ENCODE peak calls at places on chromosomes 7 and 10, in five cellular contexts. C is HepG2, B is H1, T is K562, U is GM12878. G is an unnamed sample.

GRCh38 chr7:20959281-20959680 is 172.6 kb upstream of the SP8 start:
- DNase-seq in C (peak), B (no peak), T (no peak), U (no peak), G (no peak)

GRCh38 chr10:34032564-34032963 is 698.1 kb upstream of the NRP1 start:
- DNase-seq in C (no peak), B (no peak), T (no peak), U (no peak), G (no peak)

GRCh38 chr7:39749177-39749576 is 125.8 kb downstream of the RALA start:
- DNase-seq in C (no peak), B (no peak), T (no peak), U (no peak), G (no peak)

GRCh38 chr7:149020483-149020882 is 7.8 kb downstream of the PDIA4 start:
- DNase-seq in C (no peak), B (no peak), T (no peak), U (no peak), G (no peak)

GRCh38 chr7:120677535-120677934 is 180.4 kb downstream of the TSPAN12 start:
- DNase-seq in C (no peak), B (no peak), T (no peak), U (no peak), G (no peak)

GRCh38 chr10:74645681-74646080 is 180.7 kb upstream of the KAT6B start:
- DNase-seq in C (no peak), B (no peak), T (no peak), U (no peak), G (no peak)

GRCh38 chr7:2757361-2757903 is 69.4 kb downstream of the AMZ1 start:
- DNase-seq in C (no peak), B (peak), T (no peak), U (no peak), G (peak)

GRCh38 chr7:121605297-121605640 is 209.2 kb upstream of the FAM3C start:
- DNase-seq in C (peak), B (no peak), T (no peak), U (no peak), G (no peak)

GRCh38 chr7:3301831-3302618 is 973 bp downstream of the SDK1 start:
- DNase-seq in C (peak), B (peak), T (peak), U (no peak), G (no peak)

GRCh38 chr10:1078668-1079067 is 22.5 kb downstream of the WDR37 start:
- DNase-seq in C (no peak), B (no peak), T (no peak), U (no peak), G (no peak)

GRCh38 chr10:1070939-1071338 is 14.8 kb downstream of the WDR37 start:
- DNase-seq in C (no peak), B (no peak), T (no peak), U (no peak), G (no peak)

GRCh38 chr10:1074748-1075358 is 18.7 kb downstream of the WDR37 start:
- DNase-seq in C (no peak), B (peak), T (no peak), U (no peak), G (no peak)

GRCh38 chr10:1069680-1070079 is 13.5 kb downstream of the WDR37 start:
- DNase-seq in C (no peak), B (no peak), T (no peak), U (no peak), G (no peak)

DNA sequence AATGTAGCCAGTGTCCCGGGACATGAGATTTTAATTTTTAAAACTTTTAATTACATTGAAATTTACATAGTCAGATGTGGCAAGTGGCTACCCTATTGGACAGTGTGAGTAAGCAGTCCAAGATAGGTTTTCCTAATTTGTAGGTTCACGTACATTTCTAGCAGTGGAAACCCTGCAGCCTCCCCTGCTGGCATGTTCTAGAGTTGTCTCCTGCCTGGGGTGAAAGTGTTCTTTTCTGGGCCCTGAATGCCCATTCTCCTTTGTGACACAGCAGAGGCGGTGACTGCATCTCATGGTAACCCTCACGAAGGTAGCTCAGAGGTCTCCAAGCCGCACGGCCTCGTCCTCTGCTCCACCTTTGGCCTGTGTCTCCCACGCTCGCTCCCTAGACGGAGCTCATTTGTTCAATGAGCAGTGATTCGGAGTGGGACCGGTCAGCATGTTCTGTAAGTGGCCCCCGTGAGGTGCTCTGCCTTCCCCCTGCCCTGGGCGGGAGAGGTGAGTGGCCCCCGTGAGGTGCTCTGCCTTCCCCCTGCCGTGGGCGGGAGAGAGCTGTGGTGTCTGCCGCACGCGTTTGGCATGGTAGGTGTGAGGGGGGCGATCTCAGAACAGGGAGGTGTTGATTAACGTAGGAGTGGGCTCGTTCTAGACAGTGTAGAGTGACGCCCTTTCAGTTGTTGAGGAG is 18.0 kb downstream of the WDR37 start:
- DNase-seq in C (no peak), B (peak), T (no peak), U (no peak), G (no peak)
- TF ChIP-seq SRF in C (no peak), B (no peak), T (no peak), U (no peak), G (no peak)

GRCh38 chr7:12110425-12110824 is 100.7 kb upstream of the TMEM106B start:
- DNase-seq in C (no peak), B (no peak), T (no peak), U (no peak), G (no peak)

GRCh38 chr7:12103948-12104347 is 107.1 kb upstream of the TMEM106B start:
- DNase-seq in C (no peak), B (no peak), T (no peak), U (no peak), G (no peak)

GRCh38 chr7:12102527-12102926 is 108.6 kb upstream of the TMEM106B start:
- DNase-seq in C (no peak), B (no peak), T (no peak), U (no peak), G (no peak)

GRCh38 chr7:12111461-12112405 is 99.4 kb upstream of the TMEM106B start:
- DNase-seq in C (no peak), B (peak), T (no peak), U (no peak), G (no peak)

GRCh38 chr7:12107841-12108249 is 103.2 kb upstream of the TMEM106B start:
- DNase-seq in C (peak), B (no peak), T (no peak), U (no peak), G (no peak)
- TF ChIP-seq CTCF in C (no peak), B (no peak), T (no peak), U (no peak), G (no peak)

GRCh38 chr7:101993311-101993710 is 175.9 kb downstream of the CUX1 start:
- DNase-seq in C (no peak), B (no peak), T (no peak), U (no peak), G (no peak)
- TF ChIP-seq SRF in C (no peak), B (no peak), T (no peak), U (no peak), G (no peak)

GRCh38 chr7:130908345-130909160 is 174.5 kb upstream of the KLF14 start:
- DNase-seq in C (no peak), B (no peak), T (no peak), U (no peak), G (no peak)
- TF ChIP-seq CTCF in C (no peak), B (no peak), T (no peak), U (no peak), G (no peak)

GRCh38 chr7:130114374-130114773 is 44.0 kb downstream of the KLHDC10 start:
- DNase-seq in C (no peak), B (no peak), T (no peak), U (no peak), G (no peak)

GRCh38 chr7:130112662-130113425 is 42.5 kb downstream of the KLHDC10 start:
- DNase-seq in C (no peak), B (no peak), T (no peak), U (no peak), G (no peak)

GRCh38 chr7:130113887-130114286 is 43.6 kb downstream of the KLHDC10 start:
- DNase-seq in C (peak), B (no peak), T (no peak), U (no peak), G (no peak)

GRCh38 chr7:130114776-130115175 is 44.4 kb downstream of the KLHDC10 start:
- DNase-seq in C (no peak), B (no peak), T (no peak), U (no peak), G (peak)

GRCh38 chr7:130112078-130112477 is 41.7 kb downstream of the KLHDC10 start:
- DNase-seq in C (no peak), B (no peak), T (no peak), U (no peak), G (no peak)
- TF ChIP-seq SRF in C (no peak), B (no peak), T (no peak), U (no peak), G (no peak)

DNA sequence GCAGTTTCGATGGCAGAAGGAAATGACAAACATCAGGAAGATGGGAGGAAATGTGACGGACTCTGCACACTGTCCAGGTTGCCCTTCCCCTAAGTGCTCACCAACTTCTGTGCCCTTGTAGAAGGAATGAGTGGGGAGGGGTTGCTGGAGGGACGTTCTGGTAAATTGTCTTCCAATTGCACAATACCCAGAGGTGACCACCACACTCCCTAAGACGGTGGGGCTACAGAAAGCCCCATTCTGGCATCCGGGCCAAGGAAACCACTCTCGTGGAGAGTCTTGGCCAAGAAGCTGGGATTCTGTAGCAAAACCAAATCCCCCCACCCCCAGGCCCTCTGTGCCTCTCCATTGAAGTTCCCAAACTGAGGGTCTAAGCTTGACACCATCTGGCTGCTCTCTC is 37.1 kb downstream of the ZMIZ1 start:
- DNase-seq in C (no peak), B (no peak), T (no peak), U (no peak), G (no peak)
- TF ChIP-seq CTCF in C (no peak), B (no peak), T (no peak), U (no peak), G (no peak)

GRCh38 chr7:103989785-103990775 is 622 bp upstream of the RELN start:
- DNase-seq in C (peak), B (peak), T (peak), U (no peak), G (no peak)
- TF ChIP-seq SRF in C (no peak), B (no peak), T (no peak), U (no peak), G (no peak)

GRCh38 chr10:104057717-104058116 is 28.0 kb downstream of the COL17A1 start:
- DNase-seq in C (no peak), B (no peak), T (no peak), U (no peak), G (no peak)
- TF ChIP-seq CTCF in C (no peak), B (no peak), T (no peak), U (no peak), G (no peak)

DNA sequence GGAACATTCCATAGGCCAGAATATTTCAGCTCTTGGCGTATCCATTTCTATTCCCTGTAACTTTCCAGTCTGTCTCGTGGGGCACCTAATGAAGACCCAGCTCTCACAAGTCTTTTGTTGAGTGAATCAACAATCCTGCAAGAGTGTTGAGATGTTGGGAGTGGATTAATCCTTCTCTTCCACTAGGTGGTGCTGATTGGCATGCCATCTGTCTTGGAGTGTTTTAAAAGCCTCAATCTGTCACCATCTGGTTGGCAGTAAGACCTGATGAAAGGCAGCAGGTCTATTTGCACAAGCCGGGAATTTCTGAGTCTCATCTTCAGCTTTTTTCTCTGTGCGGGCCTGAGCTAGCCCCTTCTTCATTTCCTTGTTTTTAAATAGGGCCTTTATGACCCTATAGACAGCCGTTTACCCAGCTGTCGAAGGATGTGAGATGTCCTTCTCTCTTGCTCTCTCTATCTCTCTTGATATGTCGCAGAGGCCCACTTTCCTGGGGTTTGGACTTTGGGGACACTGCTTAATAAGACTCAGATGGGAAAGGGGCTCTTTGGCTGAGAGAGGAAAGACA is 180.5 kb downstream of the ZNF365 start:
- DNase-seq in C (peak), B (no peak), T (peak), U (no peak), G (peak)
- TF ChIP-seq SRF in C (no peak), B (no peak), T (no peak), U (no peak), G (no peak)

GRCh38 chr7:136179154-136179553 is 202.0 kb upstream of the MTPN start:
- DNase-seq in C (no peak), B (no peak), T (no peak), U (no peak), G (no peak)

GRCh38 chr7:136180984-136181383 is 203.8 kb upstream of the MTPN start:
- DNase-seq in C (no peak), B (no peak), T (no peak), U (no peak), G (no peak)

GRCh38 chr7:136179829-136180721 is 202.9 kb upstream of the MTPN start:
- DNase-seq in C (no peak), B (no peak), T (no peak), U (no peak), G (no peak)

GRCh38 chr7:136184719-136185118 is 207.6 kb upstream of the MTPN start:
- DNase-seq in C (no peak), B (no peak), T (no peak), U (no peak), G (no peak)

GRCh38 chr7:136183981-136184380 is 206.8 kb upstream of the MTPN start:
- DNase-seq in C (no peak), B (no peak), T (no peak), U (no peak), G (no peak)
- TF ChIP-seq CTCF in C (no peak), B (peak), T (peak), U (no peak), G (peak)